ENCODE peak calls at places on chromosomes 13 and 19, in seven cellular contexts. E is transverse colon, Y is upper lobe of right lung, X is epithelial cell of esophagus, C is NCI-H510A treated with DMSO at 0.1 percent for 48 hours, F is HT-29, H is activated T-helper 1 cell treated with Interleukin-2 at 50 U/mL for 16 hours. M is an unnamed sample.

GRCh38 chr13:112783135-112783945 is 93.5 kb downstream of the ATP11A start:
- DNase-seq in E (no peak), Y (peak; percentile 74), X (no peak), C (no peak), F (no peak), H (no peak), M (no peak)

GRCh38 chr19:8094336-8094735 is 41.8 kb downstream of the CCL25 start:
- DNase-seq in E (no peak), Y (no peak), X (no peak), C (no peak), F (no peak), H (no peak), M (no peak)

GRCh38 chr13:91313103-91313502 is 34.4 kb upstream of the MIR17HG start:
- DNase-seq in E (no peak), Y (no peak), X (peak; percentile 2), C (no peak), F (peak; percentile 36), H (no peak), M (no peak)

GRCh38 chr13:87792878-87793277 is 121.7 kb downstream of the SLITRK5 start:
- DNase-seq in E (no peak), Y (no peak), X (no peak), C (no peak), F (no peak), H (no peak), M (no peak)

GRCh38 chr19:35901055-35901644 is 810 bp upstream of the NFKBID start:
- DNase-seq in E (no peak), Y (no peak), X (peak; percentile 8), C (no peak), F (no peak), H (no peak), M (no peak)

GRCh38 chr13:26614721-26615120 is 57.2 kb downstream of the WASF3 start:
- DNase-seq in E (no peak), Y (no peak), X (no peak), C (no peak), F (no peak), H (no peak), M (no peak)

GRCh38 chr13:77729502-77730221 is 32.2 kb downstream of the SLAIN1 start:
- DNase-seq in E (no peak), Y (no peak), X (no peak), C (no peak), F (no peak), H (no peak), M (no peak)

GRCh38 chr13:43767351-43767901 is 19.3 kb downstream of the ENOX1 start:
- DNase-seq in E (no peak), Y (no peak), X (peak; percentile 17), C (no peak), F (no peak), H (no peak), M (no peak)

GRCh38 chr13:20969182-20969581 is 66.6 kb upstream of the XPO4 start:
- DNase-seq in E (no peak), Y (no peak), X (peak; percentile 58), C (no peak), F (peak; percentile 40), H (no peak), M (no peak)

M was measured in ecto neural progenitor cell.